ENCODE peak calls at places on chromosomes 13 and 19, in four cellular contexts. W, K, I and X are unnamed samples.

GRCh38 chr19:3708207-3708931 is at the start of gene TJP3:
- DNase-seq in W (no peak), K (peak; percentile 35), I (peak; percentile 39), X (peak; percentile 65)

GRCh38 chr13:37409756-37410155 is 188.8 kb downstream of the POSTN start:
- DNase-seq in W (no peak), K (no peak), I (peak; percentile 46), X (no peak)

GRCh38 chr19:39810424-39810823 is 23.5 kb downstream of the DYRK1B start:
- DNase-seq in W (no peak), K (no peak), I (no peak), X (no peak)

GRCh38 chr19:51327066-51327985 is 14.6 kb downstream of the VSIG10L start:
- DNase-seq in W (peak; percentile 88), K (no peak), I (peak; percentile 17), X (no peak)

GRCh38 chr19:18849838-18850400 is 18.2 kb downstream of the UPF1 start:
- DNase-seq in W (no peak), K (no peak), I (no peak), X (no peak)

GRCh38 chr19:44684892-44685847 is 13.8 kb upstream of the CEACAM16 start:
- DNase-seq in W (peak; percentile 95), K (no peak), I (peak; percentile 97), X (peak; percentile 95)

GRCh38 chr13:41061914-41062837 is 867 bp downstream of the WBP4 start:
- DNase-seq in W (peak; percentile 36), K (no peak), I (peak; percentile 64), X (peak; percentile 48)

GRCh38 chr13:94483970-94484369 is 4.5 kb upstream of the DCT start:
- DNase-seq in W (no peak), K (no peak), I (peak; percentile 17), X (no peak)

GRCh38 chr13:97413694-97414093 is 20.3 kb upstream of the RAP2A start:
- DNase-seq in W (no peak), K (no peak), I (no peak), X (no peak)
- TF ChIP-seq RAD21 in W (no peak), K (no peak), I (no peak), X (no peak)

GRCh38 chr13:50512602-50513527 is 330.6 kb downstream of the DLEU7 start:
- DNase-seq in W (no peak), K (no peak), I (peak; percentile 61), X (no peak)
- TF ChIP-seq RAD21 in W (no peak), K (no peak), I (no peak), X (no peak)

GRCh38 chr13:99501952-99502310 is 659 bp downstream of the TM9SF2 start:
- DNase-seq in W (no peak), K (no peak), I (peak; percentile 31), X (no peak)
- TF ChIP-seq RAD21 in W (no peak), K (no peak), I (no peak), X (no peak)

DNA sequence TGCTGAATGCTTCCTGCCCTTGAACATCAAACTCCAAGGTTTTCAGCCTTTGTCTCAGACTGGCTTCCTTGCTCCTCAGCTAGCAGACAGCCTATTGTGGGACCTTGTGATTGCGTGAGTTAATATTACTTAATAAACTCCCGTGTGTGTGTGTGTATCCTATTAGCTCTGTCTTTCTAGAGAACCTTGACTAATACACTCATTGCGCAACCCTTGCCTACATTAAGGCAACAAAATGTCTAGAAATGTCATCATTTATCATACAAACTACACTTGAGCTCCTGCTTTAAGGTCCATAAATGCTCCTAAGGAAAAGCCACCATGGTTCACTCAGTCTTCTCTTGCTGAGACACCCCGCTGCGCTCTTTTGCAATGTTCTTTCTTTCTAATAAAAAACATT is 2861.0 kb downstream of the PCDH9 start:
- DNase-seq in W (no peak), K (no peak), I (peak; percentile 5), X (no peak)
- TF ChIP-seq RAD21 in W (no peak), K (no peak), I (no peak), X (no peak)